ENCODE peak calls at places on chromosomes 12 and 14, in four cellular contexts. O is esophagus muscularis mucosa, J is K562, B is suprapubic skin. M is an unnamed sample.

GRCh38 chr12:106254724-106255123 is 6.9 kb upstream of the CKAP4 start:
- DNase-seq in O (no peak), J (no peak), B (peak; percentile 8), M (no peak)

GRCh38 chr14:22848391-22849164 is 12.2 kb downstream of the MMP14 start:
- DNase-seq in B (peak; percentile 92), J (no peak), O (peak; percentile 94), M (no peak)

GRCh38 chr12:32454075-32454474 is 54.7 kb downstream of the FGD4 start:
- DNase-seq in B (no peak), O (no peak), J (no peak), M (no peak)

GRCh38 chr14:65940056-65940735 is 527.7 kb downstream of the FUT8 start:
- DNase-seq in O (no peak), B (no peak), J (peak; percentile 43), M (no peak)

GRCh38 chr12:59403259-59403932 is 192.4 kb upstream of the SLC16A7 start:
- DNase-seq in J (peak; percentile 5), B (no peak), O (no peak), M (no peak)

GRCh38 chr12:121189061-121189886 is 20.7 kb upstream of the P2RX4 start:
- DNase-seq in O (no peak), B (no peak), J (peak; percentile 66), M (no peak)

GRCh38 chr12:3715999-3716398 is 36.9 kb downstream of the CRACR2A start:
- DNase-seq in J (no peak), B (no peak), O (no peak), M (no peak)

GRCh38 chr14:33796356-33796755 is 154.5 kb downstream of the EGLN3 start:
- DNase-seq in J (no peak), O (no peak), B (no peak), M (no peak)

GRCh38 chr12:92898755-92899154 is 30.3 kb downstream of the EEA1 start:
- DNase-seq in O (no peak), J (no peak), B (no peak), M (no peak)

GRCh38 chr12:76726626-76727025 is 37.3 kb upstream of the ZDHHC17 start:
- DNase-seq in B (no peak), O (no peak), J (no peak), M (no peak)

GRCh38 chr12:55996715-55997534 is at the start of gene SUOX:
- DNase-seq in B (peak; percentile 98), J (peak; percentile 99), O (peak; percentile 99), M (no peak)

GRCh38 chr12:126608607-126609175 is 1543.5 kb downstream of the AACS start:
- DNase-seq in O (no peak), B (no peak), J (no peak), M (no peak)

GRCh38 chr14:66403183-66403582 is 83.0 kb upstream of the CCDC196 start:
- DNase-seq in J (no peak), O (peak; percentile 12), B (no peak), M (no peak)

GRCh38 chr14:104739026-104739425 is 13.9 kb upstream of the SIVA1 start:
- DNase-seq in O (no peak), J (no peak), B (no peak), M (no peak)

GRCh38 chr12:68200854-68201253 is 24.8 kb downstream of the IL26 start:
- DNase-seq in J (no peak), B (no peak), O (no peak), M (no peak)

GRCh38 chr12:52691076-52691764 is 11.0 kb upstream of the KRT1 start:
- DNase-seq in O (no peak), B (no peak), J (no peak), M (no peak)

DNA sequence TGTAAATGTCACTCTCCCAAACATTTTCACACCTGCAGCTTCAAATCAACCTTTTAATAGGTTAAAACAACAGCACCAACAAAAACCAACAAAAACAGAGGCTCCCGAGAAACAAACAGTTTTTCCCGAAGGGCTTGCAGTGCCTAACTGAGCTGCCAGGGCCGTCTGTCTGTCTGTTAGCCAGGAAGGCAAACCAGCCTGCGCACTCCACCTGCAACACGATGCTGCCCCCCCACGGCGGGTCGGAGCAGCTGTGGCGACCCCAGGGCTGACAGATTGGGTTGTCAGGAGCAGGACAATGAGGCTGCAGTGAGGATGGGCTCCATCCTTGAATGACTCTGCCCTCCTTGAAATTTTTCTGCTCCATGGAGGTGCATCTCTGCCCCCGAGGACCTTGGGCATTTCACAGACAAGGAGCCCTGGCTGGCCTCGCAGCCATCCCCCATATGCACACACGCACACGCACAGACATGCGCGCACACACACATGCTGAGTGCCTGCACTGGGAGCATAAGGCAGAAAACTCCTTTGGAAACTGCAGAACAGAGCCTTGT is 2.6 kb downstream of the RTL1 start:
- DNase-seq in J (peak; percentile 69), B (no peak), O (peak; percentile 79), M (no peak)
- H3K27ac ChIP-seq in J (no peak overlapping the region), B (no peak overlapping the region), O (no peak overlapping the region), M (no peak overlapping the region)

GRCh38 chr12:65269603-65270002 is 8.9 kb upstream of the MSRB3 start:
- DNase-seq in J (no peak), B (no peak), O (no peak), M (no peak)
- TF ChIP-seq POLR2AphosphoS5 in J (no peak), B (no peak), O (no peak), M (no peak)

GRCh38 chr12:104958009-104958945 is at the start of gene SLC41A2:
- DNase-seq in B (peak; percentile 86), J (peak; percentile 87), O (peak; percentile 93), M (peak; percentile 94)
- TF ChIP-seq POLR2A in B (peak; percentile 31), J (no peak), O (no peak), M (no peak)

GRCh38 chr12:19435831-19436497 is 3.3 kb upstream of the AEBP2 start:
- DNase-seq in O (peak; percentile 57), B (no peak), J (no peak), M (peak; percentile 25)

GRCh38 chr12:19430988-19431387 is 8.3 kb upstream of the AEBP2 start:
- DNase-seq in B (no peak), J (no peak), O (no peak), M (no peak)

GRCh38 chr12:19431407-19432308 is 7.6 kb upstream of the AEBP2 start:
- DNase-seq in O (no peak), B (no peak), J (no peak), M (peak; percentile 42)

GRCh38 chr12:19434538-19434937 is 4.8 kb upstream of the AEBP2 start:
- DNase-seq in J (no peak), O (peak; percentile 34), B (no peak), M (no peak)

DNA sequence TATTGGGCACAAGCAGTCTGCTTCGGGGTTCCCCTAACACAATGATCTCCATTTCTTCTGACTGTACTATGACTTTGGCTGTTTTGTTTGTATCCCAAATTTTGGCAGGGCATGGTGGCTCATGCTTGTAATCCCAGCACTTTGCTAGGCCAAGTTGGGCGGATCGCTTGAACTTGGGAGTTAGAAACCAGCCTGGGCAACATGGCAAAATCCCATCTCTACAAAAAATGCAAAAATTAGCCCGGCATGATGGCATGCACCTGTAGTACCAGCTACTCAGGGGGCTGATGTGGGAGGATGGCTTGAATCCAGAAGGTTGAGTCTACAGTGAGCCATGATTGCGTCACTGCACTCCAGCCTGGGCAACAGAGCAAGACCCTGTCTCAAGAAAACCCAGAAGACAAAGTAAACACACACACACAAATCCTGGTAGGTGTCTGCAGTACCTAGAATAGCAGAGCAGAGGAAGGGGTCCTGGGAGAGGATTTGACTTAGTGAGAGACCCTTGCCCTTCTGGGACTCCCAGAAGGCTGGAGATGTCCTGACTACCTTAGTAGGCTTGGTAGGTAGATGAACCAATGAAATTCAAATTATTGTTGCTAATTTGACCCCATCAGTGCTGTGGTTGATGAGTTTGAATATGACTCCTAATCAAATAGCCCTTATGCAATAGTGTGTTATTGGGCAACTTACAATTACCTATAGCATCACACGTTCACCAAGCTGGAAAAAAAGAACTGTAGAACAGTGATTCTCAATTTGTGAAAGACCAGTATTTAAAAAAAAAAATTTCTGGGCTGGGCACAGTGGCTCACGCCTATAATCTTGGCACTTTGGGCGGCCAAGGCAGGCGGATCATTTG is 6.8 kb upstream of the AEBP2 start:
- DNase-seq in J (no peak), O (no peak), B (no peak), M (peak; percentile 49)
- H3K27ac ChIP-seq in J (no peak overlapping the region), O (peak overlapping the region; percentile 20), B (peak overlapping the region; percentile 21), M (no peak overlapping the region)

GRCh38 chr12:41184864-41185263 is 3.3 kb upstream of the PDZRN4 start:
- DNase-seq in O (no peak), J (no peak), B (no peak), M (no peak)
- TF ChIP-seq POLR2AphosphoS5 in O (no peak), J (no peak), B (no peak), M (no peak)

GRCh38 chr12:25822281-25822680 is 136.2 kb upstream of the RASSF8 start:
- DNase-seq in J (no peak), B (no peak), O (no peak), M (no peak)
- TF ChIP-seq POLR2A in J (no peak), B (no peak), O (no peak), M (no peak)

GRCh38 chr12:75322464-75322863 is 7.7 kb downstream of the CAPS2 start:
- DNase-seq in O (no peak), B (no peak), J (no peak), M (no peak)

GRCh38 chr12:75323663-75324062 is 6.5 kb downstream of the CAPS2 start:
- DNase-seq in B (no peak), O (no peak), J (no peak), M (no peak)

GRCh38 chr12:75315518-75315917 is 14.6 kb downstream of the CAPS2 start:
- DNase-seq in O (no peak), J (no peak), B (no peak), M (no peak)

GRCh38 chr12:75317784-75318183 is 12.3 kb downstream of the CAPS2 start:
- DNase-seq in B (no peak), J (no peak), O (no peak), M (no peak)
- H3K27ac ChIP-seq in B (no peak overlapping the region), J (no peak overlapping the region), O (no peak overlapping the region), M (no peak overlapping the region)

DNA sequence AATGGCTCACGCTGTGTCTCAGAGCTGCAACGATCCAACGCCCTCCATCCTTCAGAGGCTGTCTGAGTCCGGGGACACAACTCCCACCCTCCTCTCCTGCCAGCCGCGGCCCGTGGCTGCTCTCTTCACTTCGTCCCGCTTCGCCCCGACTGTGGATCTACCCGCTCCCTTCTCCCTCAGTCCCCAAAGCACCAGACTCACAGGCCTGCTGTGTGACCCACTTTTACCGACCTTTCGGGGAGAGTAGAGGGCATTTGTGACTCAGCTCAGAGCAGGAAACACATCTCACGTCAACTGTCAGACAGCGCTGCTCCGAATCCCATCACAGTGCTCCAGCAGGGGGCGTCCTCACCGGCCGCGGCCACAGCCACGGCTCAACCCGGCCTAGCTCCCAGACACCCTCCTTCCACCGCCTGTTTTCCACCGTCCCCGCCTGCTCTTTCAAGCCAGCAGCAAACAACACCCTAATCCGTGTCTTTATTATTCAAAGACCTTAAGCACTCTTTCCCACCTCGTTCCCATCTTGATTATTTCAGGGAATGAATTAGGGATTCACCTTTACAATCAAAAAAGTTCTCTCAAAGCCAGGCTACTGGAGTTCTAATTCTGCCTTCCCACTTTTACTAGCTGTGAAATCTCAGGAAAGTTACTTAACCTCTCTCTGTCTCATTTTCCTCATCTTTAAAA is 5.0 kb upstream of the AQP2 start:
- DNase-seq in O (peak; percentile 95), B (peak; percentile 91), J (peak; percentile 90), M (no peak)
- TF ChIP-seq POLR2AphosphoS5 in O (peak; percentile 49), B (no peak), J (no peak), M (peak; percentile 57)